ENCODE peak calls at places on chromosome 20, in nine cellular contexts. G is cardiac muscle cell; W is NCI-H2227 treated with DMSO at 0.1 percent for 48 hours; A is KBM-7; B is adrenal gland; U is activated T-cell treated with anti-CD3 and anti-CD28 coated beads for 1 hour; Z is M059J; X is CD8-positive, alpha-beta T cell; O is T-cell. D is an unnamed sample.

GRCh38 chr20:7817286-7817685 is 123.0 kb downstream of the HAO1 start:
- DNase-seq in U (no peak), B (no peak), G (no peak), X (no peak), O (no peak), W (no peak), A (no peak), Z (no peak), D (no peak)

GRCh38 chr20:19259182-19259591 is 46.7 kb downstream of the SLC24A3 start:
- DNase-seq in W (no peak), X (no peak), A (no peak), U (no peak), B (no peak), O (no peak), G (no peak), Z (no peak), D (no peak)

GRCh38 chr20:37562695-37563480 is 35.2 kb upstream of the BLCAP start:
- DNase-seq in G (no peak), U (no peak), A (no peak), X (no peak), Z (no peak), B (no peak), W (no peak), O (no peak), D (no peak)

GRCh38 chr20:16438100-16438499 is 135.1 kb downstream of the KIF16B start:
- DNase-seq in B (no peak), O (no peak), G (no peak), U (no peak), Z (no peak), X (no peak), A (no peak), W (no peak), D (no peak)

GRCh38 chr20:61628901-61629300 is 376.8 kb downstream of the CDH4 start:
- DNase-seq in G (no peak), X (no peak), A (no peak), U (no peak), W (peak), B (no peak), Z (no peak), O (no peak), D (no peak)

GRCh38 chr20:42688576-42688975 is 501.1 kb downstream of the PTPRT start:
- DNase-seq in X (no peak), Z (peak), O (no peak), U (no peak), B (no peak), W (no peak), A (no peak), G (peak), D (no peak)

GRCh38 chr20:61458146-61458746 is 206.2 kb downstream of the CDH4 start:
- DNase-seq in Z (no peak), G (no peak), O (no peak), U (no peak), B (no peak), A (no peak), X (no peak), W (no peak), D (no peak)

GRCh38 chr20:64107736-64108457 is 532 bp upstream of the NPBWR2 start:
- DNase-seq in X (no peak), B (peak), Z (no peak), O (no peak), W (no peak), A (peak), G (no peak), U (no peak), D (no peak)

GRCh38 chr20:4383966-4384365 is 337.7 kb upstream of the PRND start:
- DNase-seq in Z (peak), O (no peak), B (no peak), U (no peak), X (no peak), W (no peak), G (no peak), A (no peak), D (no peak)

GRCh38 chr20:63517376-63518309 is 2.9 kb upstream of the PPDPF start:
- DNase-seq in A (no peak), Z (no peak), O (no peak), W (no peak), B (no peak), U (no peak), G (no peak), X (no peak), D (no peak)

GRCh38 chr20:20225325-20225724 is 142.6 kb upstream of the INSM1 start:
- DNase-seq in U (no peak), W (peak), B (no peak), Z (no peak), O (no peak), X (no peak), G (no peak), A (no peak), D (no peak)

GRCh38 chr20:56414842-56415765 is 3.0 kb downstream of the CASS4 start:
- DNase-seq in U (no peak), B (no peak), X (no peak), A (no peak), O (no peak), Z (no peak), G (no peak), W (no peak), D (peak)

GRCh38 chr20:17225891-17226409 is 890 bp upstream of the PCSK2 start:
- DNase-seq in O (no peak), B (no peak), A (no peak), W (peak), Z (peak), U (no peak), X (no peak), G (peak), D (no peak)

GRCh38 chr20:47019106-47019824 is 124.6 kb downstream of the EYA2 start:
- DNase-seq in U (no peak), W (peak), Z (no peak), G (peak), B (peak), O (no peak), X (no peak), A (no peak), D (no peak)

GRCh38 chr20:24443436-24443835 is 26.0 kb upstream of the SYNDIG1 start:
- DNase-seq in U (no peak), W (no peak), X (no peak), A (no peak), G (no peak), O (no peak), Z (no peak), B (no peak), D (no peak)

GRCh38 chr20:39910536-39910935 is 778.5 kb downstream of the MAFB start:
- DNase-seq in U (no peak), W (no peak), O (no peak), A (no peak), Z (peak), X (no peak), G (no peak), B (peak), D (no peak)

GRCh38 chr20:22807646-22808045 is 223.3 kb upstream of the FOXA2 start:
- DNase-seq in Z (no peak), O (no peak), X (no peak), B (peak), W (no peak), U (no peak), A (no peak), G (no peak), D (no peak)

GRCh38 chr20:32189691-32190607 is 17.6 kb downstream of the PLAGL2 start:
- DNase-seq in B (peak), O (peak), X (no peak), A (no peak), U (peak), G (peak), W (peak), Z (peak), D (peak)

GRCh38 chr20:61736001-61736635 is 329.6 kb downstream of the TAF4 start:
- DNase-seq in U (no peak), W (no peak), Z (no peak), O (no peak), X (no peak), B (no peak), G (no peak), A (no peak), D (no peak)

GRCh38 chr20:64035933-64036345 is at the start of gene C20orf204:
- DNase-seq in O (no peak), A (no peak), G (peak), X (no peak), B (no peak), U (no peak), Z (no peak), W (no peak), D (no peak)

GRCh38 chr20:24768226-24768625 is 180.8 kb upstream of the CST7 start:
- DNase-seq in X (no peak), W (no peak), O (no peak), B (no peak), Z (no peak), G (peak), U (no peak), A (no peak), D (no peak)

GRCh38 chr20:53547664-53548239 is 45.9 kb downstream of the ZNF217 start:
- DNase-seq in X (no peak), G (peak), O (no peak), W (peak), U (no peak), B (peak), A (peak), Z (peak), D (no peak)

GRCh38 chr20:15079594-15080340 is 742.4 kb upstream of the FLRT3 start:
- DNase-seq in G (no peak), B (no peak), U (no peak), A (no peak), X (no peak), W (no peak), Z (no peak), O (no peak), D (no peak)

GRCh38 chr20:52190437-52191131 is 995 bp downstream of the ZFP64 start:
- DNase-seq in U (peak), A (peak), X (no peak), Z (peak), O (peak), B (peak), W (peak), G (peak), D (peak)

GRCh38 chr20:50663095-50663821 is 28.1 kb downstream of the RIPOR3 start:
- DNase-seq in G (peak), B (peak), Z (peak), U (no peak), W (no peak), O (no peak), X (no peak), A (no peak), D (no peak)

GRCh38 chr20:9838035-9838377 is 870 bp downstream of the PAK5 start:
- DNase-seq in O (no peak), X (no peak), B (no peak), Z (no peak), A (no peak), G (no peak), U (no peak), W (no peak), D (no peak)

GRCh38 chr20:61953789-61954125 is 111.9 kb downstream of the TAF4 start:
- DNase-seq in G (no peak), Z (no peak), B (no peak), A (no peak), W (no peak), U (no peak), O (no peak), X (no peak), D (no peak)

GRCh38 chr20:34410331-34410730 is 47.3 kb downstream of the ITCH start:
- DNase-seq in G (no peak), A (no peak), X (no peak), B (no peak), U (no peak), W (no peak), Z (no peak), O (no peak), D (no peak)

GRCh38 chr20:32481311-32482103 is 103.6 kb downstream of the NOL4L start:
- DNase-seq in B (no peak), X (no peak), A (no peak), O (no peak), U (no peak), W (no peak), Z (no peak), G (no peak), D (no peak)

GRCh38 chr20:18637296-18637695 is 49.4 kb downstream of the DTD1 start:
- DNase-seq in W (no peak), U (no peak), X (no peak), Z (no peak), O (no peak), G (no peak), B (no peak), A (no peak), D (no peak)

GRCh38 chr20:1861347-1861987 is 33.7 kb upstream of the SIRPA start:
- DNase-seq in Z (no peak), O (no peak), W (no peak), A (peak), U (no peak), G (no peak), X (no peak), B (no peak), D (no peak)

GRCh38 chr20:49894073-49894470 is 21.3 kb downstream of the SPATA2 start:
- DNase-seq in W (no peak), A (no peak), U (no peak), G (no peak), X (no peak), B (no peak), Z (no peak), O (no peak), D (no peak)